ENCODE peak calls at places on chromosomes 1 and 21, in ten cellular contexts. One of them, this sample, is unnamed.
A peak's percentile ranks its signal among the peaks of the same experiment; 100 is the strongest.

GRCh38 chr1:188735567-188735966 is 1742.1 kb downstream of the BRINP3 start:
- DNase-seq in tibial nerve: no peak
- DNase-seq in cardiac muscle cell: no peak
- DNase-seq in bronchial epithelial cell: no peak
- DNase-seq in PC-3: peak; percentile 1
- DNase-seq in hepatocyte: no peak
- DNase-seq in upper lobe of right lung: no peak
- DNase-seq in kidney epithelial cell: no peak
- DNase-seq in esophagus squamous epithelium: no peak
- DNase-seq in mucosa of descending colon: no peak
- DNase-seq in this sample: no peak

GRCh38 chr1:90107971-90108370 is 113.1 kb downstream of the ZNF326 start:
- DNase-seq in tibial nerve: no peak
- DNase-seq in cardiac muscle cell: no peak
- DNase-seq in bronchial epithelial cell: no peak
- DNase-seq in PC-3: no peak
- DNase-seq in hepatocyte: no peak
- DNase-seq in upper lobe of right lung: no peak
- DNase-seq in kidney epithelial cell: no peak
- DNase-seq in esophagus squamous epithelium: no peak
- DNase-seq in mucosa of descending colon: no peak
- DNase-seq in this sample: no peak

GRCh38 chr1:161834967-161835366 is 68.8 kb downstream of the ATF6 start:
- DNase-seq in tibial nerve: no peak
- DNase-seq in cardiac muscle cell: no peak
- DNase-seq in bronchial epithelial cell: peak; percentile 7
- DNase-seq in PC-3: no peak
- DNase-seq in hepatocyte: no peak
- DNase-seq in upper lobe of right lung: no peak
- DNase-seq in kidney epithelial cell: no peak
- DNase-seq in esophagus squamous epithelium: no peak
- DNase-seq in mucosa of descending colon: no peak
- DNase-seq in this sample: no peak

GRCh38 chr1:15850450-15851079 is 3.1 kb downstream of the SPEN start:
- DNase-seq in tibial nerve: no peak
- DNase-seq in cardiac muscle cell: no peak
- DNase-seq in bronchial epithelial cell: no peak
- DNase-seq in PC-3: no peak
- DNase-seq in hepatocyte: peak; percentile 23
- DNase-seq in upper lobe of right lung: no peak
- DNase-seq in kidney epithelial cell: no peak
- DNase-seq in esophagus squamous epithelium: no peak
- DNase-seq in mucosa of descending colon: no peak
- DNase-seq in this sample: no peak

GRCh38 chr21:31577280-31577679 is 82.2 kb upstream of the SOD1 start:
- DNase-seq in tibial nerve: no peak
- DNase-seq in cardiac muscle cell: no peak
- DNase-seq in bronchial epithelial cell: no peak
- DNase-seq in PC-3: no peak
- DNase-seq in hepatocyte: no peak
- DNase-seq in upper lobe of right lung: no peak
- DNase-seq in kidney epithelial cell: no peak
- DNase-seq in esophagus squamous epithelium: no peak
- DNase-seq in mucosa of descending colon: no peak
- DNase-seq in this sample: no peak

GRCh38 chr1:40438391-40439015 is 11.8 kb upstream of the ZFP69B start:
- DNase-seq in tibial nerve: no peak
- DNase-seq in cardiac muscle cell: peak; percentile 33
- DNase-seq in bronchial epithelial cell: peak; percentile 30
- DNase-seq in PC-3: peak; percentile 55
- DNase-seq in hepatocyte: peak; percentile 40
- DNase-seq in upper lobe of right lung: no peak
- DNase-seq in kidney epithelial cell: no peak
- DNase-seq in esophagus squamous epithelium: no peak
- DNase-seq in mucosa of descending colon: no peak
- DNase-seq in this sample: peak; percentile 17

GRCh38 chr1:161905269-161905884 is 118.3 kb downstream of the OLFML2B start:
- DNase-seq in tibial nerve: no peak
- DNase-seq in cardiac muscle cell: peak; percentile 32
- DNase-seq in bronchial epithelial cell: peak; percentile 65
- DNase-seq in PC-3: peak; percentile 74
- DNase-seq in hepatocyte: peak; percentile 42
- DNase-seq in upper lobe of right lung: no peak
- DNase-seq in kidney epithelial cell: no peak
- DNase-seq in esophagus squamous epithelium: no peak
- DNase-seq in mucosa of descending colon: no peak
- DNase-seq in this sample: peak; percentile 33

GRCh38 chr1:2382621-2383361 is 8.6 kb downstream of the MORN1 start:
- DNase-seq in tibial nerve: no peak
- DNase-seq in cardiac muscle cell: peak; percentile 54
- DNase-seq in bronchial epithelial cell: peak; percentile 25
- DNase-seq in PC-3: peak; percentile 72
- DNase-seq in hepatocyte: peak; percentile 67
- DNase-seq in upper lobe of right lung: peak; percentile 71
- DNase-seq in kidney epithelial cell: no peak
- DNase-seq in esophagus squamous epithelium: no peak
- DNase-seq in mucosa of descending colon: peak; percentile 62
- DNase-seq in this sample: peak; percentile 74

GRCh38 chr1:37691497-37692077 is 729 bp upstream of the CDCA8 start:
- DNase-seq in tibial nerve: peak; percentile 18
- DNase-seq in cardiac muscle cell: peak; percentile 50
- DNase-seq in bronchial epithelial cell: peak; percentile 35
- DNase-seq in PC-3: peak; percentile 60
- DNase-seq in hepatocyte: peak; percentile 77
- DNase-seq in upper lobe of right lung: peak; percentile 85
- DNase-seq in kidney epithelial cell: no peak
- DNase-seq in esophagus squamous epithelium: no peak
- DNase-seq in mucosa of descending colon: peak; percentile 75
- DNase-seq in this sample: peak; percentile 49

GRCh38 chr1:165907256-165907857 is 79.9 kb downstream of the UCK2 start:
- DNase-seq in tibial nerve: no peak
- DNase-seq in cardiac muscle cell: no peak
- DNase-seq in bronchial epithelial cell: peak; percentile 25
- DNase-seq in PC-3: peak; percentile 21
- DNase-seq in hepatocyte: no peak
- DNase-seq in upper lobe of right lung: no peak
- DNase-seq in kidney epithelial cell: no peak
- DNase-seq in esophagus squamous epithelium: no peak
- DNase-seq in mucosa of descending colon: no peak
- DNase-seq in this sample: no peak

GRCh38 chr1:156743367-156744302 is 2.7 kb upstream of the MRPL24 start:
- DNase-seq in tibial nerve: no peak
- DNase-seq in cardiac muscle cell: no peak
- DNase-seq in bronchial epithelial cell: no peak
- DNase-seq in PC-3: no peak
- DNase-seq in hepatocyte: no peak
- DNase-seq in upper lobe of right lung: no peak
- DNase-seq in kidney epithelial cell: no peak
- DNase-seq in esophagus squamous epithelium: no peak
- DNase-seq in mucosa of descending colon: no peak
- DNase-seq in this sample: no peak

GRCh38 chr1:91015358-91015780 is 6.5 kb downstream of the ZNF644 start:
- DNase-seq in tibial nerve: no peak
- DNase-seq in cardiac muscle cell: no peak
- DNase-seq in bronchial epithelial cell: peak; percentile 82
- DNase-seq in PC-3: peak; percentile 42
- DNase-seq in hepatocyte: no peak
- DNase-seq in upper lobe of right lung: no peak
- DNase-seq in kidney epithelial cell: no peak
- DNase-seq in esophagus squamous epithelium: no peak
- DNase-seq in mucosa of descending colon: no peak
- DNase-seq in this sample: no peak

GRCh38 chr1:20634065-20634593 is 871 bp downstream of the PINK1 start:
- DNase-seq in tibial nerve: no peak
- DNase-seq in cardiac muscle cell: no peak
- DNase-seq in bronchial epithelial cell: peak; percentile 24
- DNase-seq in PC-3: no peak
- DNase-seq in hepatocyte: peak; percentile 15
- DNase-seq in upper lobe of right lung: no peak
- DNase-seq in kidney epithelial cell: no peak
- DNase-seq in esophagus squamous epithelium: no peak
- DNase-seq in mucosa of descending colon: no peak
- DNase-seq in this sample: no peak

GRCh38 chr1:224733021-224733911 is 117.1 kb downstream of the CNIH3 start:
- DNase-seq in tibial nerve: no peak
- DNase-seq in cardiac muscle cell: peak; percentile 52
- DNase-seq in bronchial epithelial cell: peak; percentile 68
- DNase-seq in PC-3: peak; percentile 89
- DNase-seq in hepatocyte: peak; percentile 76
- DNase-seq in upper lobe of right lung: no peak
- DNase-seq in kidney epithelial cell: peak; percentile 29
- DNase-seq in esophagus squamous epithelium: no peak
- DNase-seq in mucosa of descending colon: no peak
- DNase-seq in this sample: no peak

GRCh38 chr1:178057131-178057765 is 36.7 kb upstream of the RASAL2 start:
- DNase-seq in tibial nerve: no peak
- DNase-seq in cardiac muscle cell: no peak
- DNase-seq in bronchial epithelial cell: no peak
- DNase-seq in PC-3: no peak
- DNase-seq in hepatocyte: no peak
- DNase-seq in upper lobe of right lung: no peak
- DNase-seq in kidney epithelial cell: no peak
- DNase-seq in esophagus squamous epithelium: no peak
- DNase-seq in mucosa of descending colon: no peak
- DNase-seq in this sample: no peak

GRCh38 chr1:178052650-178053461 is 41.0 kb upstream of the RASAL2 start:
- DNase-seq in tibial nerve: no peak
- DNase-seq in cardiac muscle cell: no peak
- DNase-seq in bronchial epithelial cell: peak; percentile 34
- DNase-seq in PC-3: no peak
- DNase-seq in hepatocyte: peak; percentile 61
- DNase-seq in upper lobe of right lung: no peak
- DNase-seq in kidney epithelial cell: no peak
- DNase-seq in esophagus squamous epithelium: no peak
- DNase-seq in mucosa of descending colon: no peak
- DNase-seq in this sample: no peak

GRCh38 chr1:178055779-178056471 is 38.0 kb upstream of the RASAL2 start:
- DNase-seq in tibial nerve: no peak
- DNase-seq in cardiac muscle cell: no peak
- DNase-seq in bronchial epithelial cell: peak; percentile 70
- DNase-seq in PC-3: peak; percentile 54
- DNase-seq in hepatocyte: peak; percentile 31
- DNase-seq in upper lobe of right lung: peak; percentile 67
- DNase-seq in kidney epithelial cell: no peak
- DNase-seq in esophagus squamous epithelium: no peak
- DNase-seq in mucosa of descending colon: no peak
- DNase-seq in this sample: peak; percentile 38

GRCh38 chr1:178057863-178058576 is 35.9 kb upstream of the RASAL2 start:
- DNase-seq in tibial nerve: peak; percentile 26
- DNase-seq in cardiac muscle cell: peak; percentile 30
- DNase-seq in bronchial epithelial cell: peak; percentile 64
- DNase-seq in PC-3: no peak
- DNase-seq in hepatocyte: peak; percentile 48
- DNase-seq in upper lobe of right lung: no peak
- DNase-seq in kidney epithelial cell: no peak
- DNase-seq in esophagus squamous epithelium: no peak
- DNase-seq in mucosa of descending colon: no peak
- DNase-seq in this sample: no peak

DNA sequence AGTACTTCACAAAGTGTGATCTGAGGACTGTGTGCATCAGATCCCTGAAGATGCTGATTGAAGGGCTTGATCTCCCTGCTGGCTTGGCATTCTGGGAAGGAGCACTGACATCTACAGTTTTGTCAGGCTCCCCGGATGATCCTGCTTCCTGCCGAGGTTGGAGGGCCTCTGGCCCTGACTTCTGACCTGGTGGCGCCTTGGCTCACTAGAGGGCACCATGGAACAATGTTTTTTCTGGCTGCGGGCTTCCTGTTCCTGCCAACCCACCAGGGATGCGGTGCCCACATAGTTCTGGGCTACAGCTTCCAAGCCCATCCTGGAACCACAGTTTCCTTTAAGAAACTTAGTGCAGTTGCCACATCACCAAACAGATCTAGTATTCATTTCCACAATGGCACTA is 38.8 kb upstream of the RASAL2 start:
- DNase-seq in tibial nerve: no peak
- DNase-seq in cardiac muscle cell: peak; percentile 58
- DNase-seq in bronchial epithelial cell: peak; percentile 40
- DNase-seq in PC-3: peak; percentile 56
- DNase-seq in hepatocyte: no peak
- DNase-seq in upper lobe of right lung: peak; percentile 78
- DNase-seq in kidney epithelial cell: no peak
- DNase-seq in esophagus squamous epithelium: no peak
- DNase-seq in mucosa of descending colon: peak; percentile 74
- DNase-seq in this sample: peak; percentile 46
- TF ChIP-seq CTCF in tibial nerve: no peak
- TF ChIP-seq CTCF in cardiac muscle cell: peak; percentile 24
- TF ChIP-seq CTCF in bronchial epithelial cell: peak; percentile 50
- TF ChIP-seq CTCF in PC-3: peak; percentile 65
- TF ChIP-seq CTCF in hepatocyte: peak; percentile 19
- TF ChIP-seq CTCF in upper lobe of right lung: peak; percentile 46
- TF ChIP-seq CTCF in kidney epithelial cell: peak; percentile 20
- TF ChIP-seq CTCF in esophagus squamous epithelium: peak; percentile 16
- TF ChIP-seq CTCF in mucosa of descending colon: peak; percentile 16
- TF ChIP-seq CTCF in this sample: peak; percentile 64

GRCh38 chr21:25879203-25879602 is 144.4 kb downstream of the GABPA start:
- DNase-seq in tibial nerve: no peak
- DNase-seq in cardiac muscle cell: no peak
- DNase-seq in bronchial epithelial cell: no peak
- DNase-seq in PC-3: no peak
- DNase-seq in hepatocyte: no peak
- DNase-seq in upper lobe of right lung: no peak
- DNase-seq in kidney epithelial cell: no peak
- DNase-seq in esophagus squamous epithelium: no peak
- DNase-seq in mucosa of descending colon: no peak
- DNase-seq in this sample: no peak
- H3K36me3 ChIP-seq in tibial nerve: no peaks in the 10 kb centered on the region
- H3K36me3 ChIP-seq in cardiac muscle cell: peaks cover 4% of the 10 kb centered on the region
- H3K36me3 ChIP-seq in bronchial epithelial cell: peaks cover 3% of the 10 kb centered on the region
- H3K36me3 ChIP-seq in PC-3: peaks cover 18% of the 10 kb centered on the region
- H3K36me3 ChIP-seq in hepatocyte: no peaks in the 10 kb centered on the region
- H3K36me3 ChIP-seq in upper lobe of right lung: peaks cover 13% of the 10 kb centered on the region
- H3K36me3 ChIP-seq in kidney epithelial cell: no peaks in the 10 kb centered on the region
- H3K36me3 ChIP-seq in esophagus squamous epithelium: peaks cover 27% of the 10 kb centered on the region
- H3K36me3 ChIP-seq in mucosa of descending colon: no peaks in the 10 kb centered on the region
- H3K36me3 ChIP-seq in this sample: peaks cover 44% of the 10 kb centered on the region

GRCh38 chr1:172883844-172884243 is 166.9 kb downstream of the TNFSF18 start:
- DNase-seq in tibial nerve: no peak
- DNase-seq in cardiac muscle cell: no peak
- DNase-seq in bronchial epithelial cell: no peak
- DNase-seq in PC-3: peak; percentile 45
- DNase-seq in hepatocyte: no peak
- DNase-seq in upper lobe of right lung: no peak
- DNase-seq in kidney epithelial cell: no peak
- DNase-seq in esophagus squamous epithelium: no peak
- DNase-seq in mucosa of descending colon: no peak
- DNase-seq in this sample: no peak
- TF ChIP-seq CTCF in tibial nerve: no peak
- TF ChIP-seq CTCF in cardiac muscle cell: no peak
- TF ChIP-seq CTCF in bronchial epithelial cell: no peak
- TF ChIP-seq CTCF in PC-3: no peak
- TF ChIP-seq CTCF in hepatocyte: no peak
- TF ChIP-seq CTCF in upper lobe of right lung: no peak
- TF ChIP-seq CTCF in kidney epithelial cell: no peak
- TF ChIP-seq CTCF in esophagus squamous epithelium: no peak
- TF ChIP-seq CTCF in mucosa of descending colon: no peak
- TF ChIP-seq CTCF in this sample: no peak

DNA sequence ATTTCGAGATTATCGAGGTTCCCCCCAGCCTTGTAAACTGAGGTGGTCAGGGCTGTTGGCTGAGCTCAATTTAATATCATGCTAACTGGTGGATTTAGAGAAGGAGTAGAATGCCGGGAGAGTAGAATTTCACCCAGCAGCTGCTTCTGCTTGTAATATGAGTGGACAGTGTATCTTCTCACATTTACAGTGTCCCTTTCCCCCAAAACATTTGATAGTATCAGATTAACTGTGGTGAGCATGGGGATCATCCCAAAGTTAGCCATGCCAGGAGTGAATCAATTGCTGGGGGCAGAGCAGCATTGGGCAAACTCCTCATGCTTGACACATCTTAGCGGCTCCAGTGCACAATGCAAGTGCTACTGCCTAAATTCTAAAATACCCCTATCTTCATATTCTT is 9.2 kb upstream of the PPFIA4 start:
- DNase-seq in tibial nerve: no peak
- DNase-seq in cardiac muscle cell: no peak
- DNase-seq in bronchial epithelial cell: no peak
- DNase-seq in PC-3: no peak
- DNase-seq in hepatocyte: no peak
- DNase-seq in upper lobe of right lung: no peak
- DNase-seq in kidney epithelial cell: no peak
- DNase-seq in esophagus squamous epithelium: no peak
- DNase-seq in mucosa of descending colon: no peak
- DNase-seq in this sample: no peak
- H3K36me3 ChIP-seq in tibial nerve: peaks cover 38% of the 10 kb centered on the region
- H3K36me3 ChIP-seq in cardiac muscle cell: peaks cover 86% of the 10 kb centered on the region
- H3K36me3 ChIP-seq in bronchial epithelial cell: peaks cover 24% of the 10 kb centered on the region
- H3K36me3 ChIP-seq in PC-3: peaks cover 77% of the 10 kb centered on the region
- H3K36me3 ChIP-seq in hepatocyte: peaks cover 11% of the 10 kb centered on the region
- H3K36me3 ChIP-seq in upper lobe of right lung: peaks cover 95% of the 10 kb centered on the region
- H3K36me3 ChIP-seq in kidney epithelial cell: peaks cover 1% of the 10 kb centered on the region
- H3K36me3 ChIP-seq in esophagus squamous epithelium: peaks cover 99% of the 10 kb centered on the region
- H3K36me3 ChIP-seq in mucosa of descending colon: peaks cover 31% of the 10 kb centered on the region
- H3K36me3 ChIP-seq in this sample: peaks cover 95% of the 10 kb centered on the region